ENCODE peak calls at places on chromosome 14, in eight cellular contexts. One of them, this sample, is unnamed.

GRCh38 chr14:68653108-68653507 is 139.8 kb downstream of the ZFP36L1 start:
- DNase-seq in HCT116: no peak
- DNase-seq in adrenal gland: no peak
- DNase-seq in spleen: no peak
- DNase-seq in HepG2: no peak
- DNase-seq in ovary: peak; percentile 4
- DNase-seq in body of pancreas: no peak
- DNase-seq in breast epithelium: peak; percentile 14
- DNase-seq in this sample: no peak

GRCh38 chr14:50943943-50944646 is at the start of gene PYGL:
- DNase-seq in HCT116: peak; percentile 43
- DNase-seq in HepG2: peak; percentile 55
- DNase-seq in adrenal gland: peak; percentile 81
- DNase-seq in ovary: peak; percentile 70
- DNase-seq in body of pancreas: peak; percentile 74
- DNase-seq in breast epithelium: no peak
- DNase-seq in spleen: peak; percentile 94
- DNase-seq in this sample: peak; percentile 34

GRCh38 chr14:76806446-76806845 is 6.2 kb downstream of the ANGEL1 start:
- DNase-seq in spleen: no peak
- DNase-seq in HCT116: no peak
- DNase-seq in breast epithelium: no peak
- DNase-seq in HepG2: no peak
- DNase-seq in ovary: no peak
- DNase-seq in adrenal gland: no peak
- DNase-seq in body of pancreas: no peak
- DNase-seq in this sample: no peak

GRCh38 chr14:100384819-100385813 is 62.0 kb downstream of the SLC25A47 start:
- DNase-seq in HCT116: peak; percentile 35
- DNase-seq in breast epithelium: no peak
- DNase-seq in adrenal gland: no peak
- DNase-seq in body of pancreas: peak; percentile 27
- DNase-seq in HepG2: peak; percentile 40
- DNase-seq in ovary: no peak
- DNase-seq in spleen: no peak
- DNase-seq in this sample: no peak

GRCh38 chr14:90424075-90424474 is 27.2 kb downstream of the CALM1 start:
- DNase-seq in breast epithelium: no peak
- DNase-seq in ovary: no peak
- DNase-seq in HCT116: no peak
- DNase-seq in spleen: no peak
- DNase-seq in HepG2: no peak
- DNase-seq in body of pancreas: no peak
- DNase-seq in adrenal gland: no peak
- DNase-seq in this sample: no peak

GRCh38 chr14:62179367-62180018 is 417.3 kb downstream of the SNAPC1 start:
- DNase-seq in spleen: no peak
- DNase-seq in body of pancreas: peak; percentile 79
- DNase-seq in adrenal gland: peak; percentile 60
- DNase-seq in ovary: no peak
- DNase-seq in HepG2: peak; percentile 48
- DNase-seq in breast epithelium: peak; percentile 35
- DNase-seq in HCT116: peak; percentile 13
- DNase-seq in this sample: peak; percentile 16

GRCh38 chr14:33406766-33407165 is 468.1 kb downstream of the NPAS3 start:
- DNase-seq in ovary: no peak
- DNase-seq in adrenal gland: no peak
- DNase-seq in HepG2: no peak
- DNase-seq in spleen: no peak
- DNase-seq in breast epithelium: no peak
- DNase-seq in body of pancreas: no peak
- DNase-seq in HCT116: no peak
- DNase-seq in this sample: no peak

GRCh38 chr14:105581551-105582341 is 55.4 kb downstream of the TMEM121 start:
- DNase-seq in ovary: no peak
- DNase-seq in adrenal gland: no peak
- DNase-seq in body of pancreas: no peak
- DNase-seq in breast epithelium: no peak
- DNase-seq in HCT116: no peak
- DNase-seq in HepG2: no peak
- DNase-seq in spleen: peak; percentile 79
- DNase-seq in this sample: no peak

GRCh38 chr14:52399886-52400599 is 85.9 kb downstream of the PTGER2 start:
- DNase-seq in spleen: no peak
- DNase-seq in body of pancreas: no peak
- DNase-seq in breast epithelium: no peak
- DNase-seq in ovary: no peak
- DNase-seq in adrenal gland: no peak
- DNase-seq in HCT116: peak; percentile 2
- DNase-seq in HepG2: no peak
- DNase-seq in this sample: no peak

GRCh38 chr14:41476526-41476925 is 130.2 kb upstream of the LRFN5 start:
- DNase-seq in HepG2: no peak
- DNase-seq in breast epithelium: no peak
- DNase-seq in spleen: no peak
- DNase-seq in HCT116: no peak
- DNase-seq in ovary: no peak
- DNase-seq in adrenal gland: no peak
- DNase-seq in body of pancreas: no peak
- DNase-seq in this sample: no peak

GRCh38 chr14:104593241-104593701 is 11.3 kb downstream of the TMEM179 start:
- DNase-seq in HepG2: no peak
- DNase-seq in body of pancreas: no peak
- DNase-seq in HCT116: no peak
- DNase-seq in adrenal gland: no peak
- DNase-seq in spleen: no peak
- DNase-seq in ovary: no peak
- DNase-seq in breast epithelium: no peak
- DNase-seq in this sample: no peak

GRCh38 chr14:104363891-104364760 is 215.4 kb upstream of the C14orf180 start:
- DNase-seq in body of pancreas: no peak
- DNase-seq in HCT116: no peak
- DNase-seq in adrenal gland: no peak
- DNase-seq in breast epithelium: no peak
- DNase-seq in ovary: no peak
- DNase-seq in spleen: no peak
- DNase-seq in HepG2: no peak
- DNase-seq in this sample: no peak

GRCh38 chr14:50055461-50056228 is 60.7 kb downstream of the VCPKMT start:
- DNase-seq in body of pancreas: peak; percentile 47
- DNase-seq in ovary: no peak
- DNase-seq in adrenal gland: peak; percentile 30
- DNase-seq in breast epithelium: no peak
- DNase-seq in spleen: no peak
- DNase-seq in HCT116: no peak
- DNase-seq in HepG2: no peak
- DNase-seq in this sample: no peak

GRCh38 chr14:72825486-72825885 is 68.4 kb downstream of the DPF3 start:
- DNase-seq in adrenal gland: no peak
- DNase-seq in spleen: no peak
- DNase-seq in HCT116: no peak
- DNase-seq in ovary: no peak
- DNase-seq in body of pancreas: no peak
- DNase-seq in HepG2: no peak
- DNase-seq in breast epithelium: no peak
- DNase-seq in this sample: no peak

GRCh38 chr14:38238881-38239280 is 17.0 kb downstream of the CLEC14A start:
- DNase-seq in HepG2: no peak
- DNase-seq in breast epithelium: no peak
- DNase-seq in spleen: no peak
- DNase-seq in adrenal gland: no peak
- DNase-seq in ovary: no peak
- DNase-seq in HCT116: no peak
- DNase-seq in body of pancreas: no peak
- DNase-seq in this sample: no peak

GRCh38 chr14:79513446-79513845 is 697.9 kb downstream of the DIO2 start:
- DNase-seq in HCT116: no peak
- DNase-seq in spleen: no peak
- DNase-seq in ovary: no peak
- DNase-seq in adrenal gland: no peak
- DNase-seq in body of pancreas: no peak
- DNase-seq in breast epithelium: no peak
- DNase-seq in HepG2: no peak
- DNase-seq in this sample: no peak

GRCh38 chr14:51657762-51658161 is 6.1 kb downstream of the FRMD6 start:
- DNase-seq in breast epithelium: no peak
- DNase-seq in HCT116: no peak
- DNase-seq in ovary: no peak
- DNase-seq in spleen: no peak
- DNase-seq in HepG2: no peak
- DNase-seq in body of pancreas: no peak
- DNase-seq in adrenal gland: no peak
- DNase-seq in this sample: no peak

GRCh38 chr14:88793259-88793625 is 489 bp upstream of the EML5 start:
- DNase-seq in body of pancreas: no peak
- DNase-seq in adrenal gland: no peak
- DNase-seq in spleen: no peak
- DNase-seq in breast epithelium: no peak
- DNase-seq in ovary: no peak
- DNase-seq in HepG2: no peak
- DNase-seq in HCT116: no peak
- DNase-seq in this sample: no peak

GRCh38 chr14:78710963-78711362 is 540.8 kb downstream of the NRXN3 start:
- DNase-seq in ovary: no peak
- DNase-seq in breast epithelium: no peak
- DNase-seq in HepG2: no peak
- DNase-seq in adrenal gland: no peak
- DNase-seq in HCT116: no peak
- DNase-seq in body of pancreas: no peak
- DNase-seq in spleen: no peak
- DNase-seq in this sample: no peak

GRCh38 chr14:35973770-35974169 is 147.6 kb downstream of the BRMS1L start:
- DNase-seq in breast epithelium: no peak
- DNase-seq in HCT116: no peak
- DNase-seq in spleen: no peak
- DNase-seq in ovary: no peak
- DNase-seq in HepG2: no peak
- DNase-seq in adrenal gland: no peak
- DNase-seq in body of pancreas: no peak
- DNase-seq in this sample: no peak

GRCh38 chr14:35975814-35976213 is 149.7 kb downstream of the BRMS1L start:
- DNase-seq in adrenal gland: no peak
- DNase-seq in body of pancreas: no peak
- DNase-seq in ovary: no peak
- DNase-seq in HCT116: no peak
- DNase-seq in HepG2: no peak
- DNase-seq in spleen: no peak
- DNase-seq in breast epithelium: no peak
- DNase-seq in this sample: no peak

GRCh38 chr14:35978561-35978960 is 152.4 kb downstream of the BRMS1L start:
- DNase-seq in adrenal gland: no peak
- DNase-seq in breast epithelium: no peak
- DNase-seq in HepG2: no peak
- DNase-seq in HCT116: no peak
- DNase-seq in spleen: no peak
- DNase-seq in body of pancreas: no peak
- DNase-seq in ovary: no peak
- DNase-seq in this sample: no peak
- TF ChIP-seq POLR2A in adrenal gland: no peak
- TF ChIP-seq POLR2A in breast epithelium: no peak
- TF ChIP-seq POLR2A in HepG2: no peak
- TF ChIP-seq POLR2A in HCT116: no peak
- TF ChIP-seq POLR2A in spleen: no peak
- TF ChIP-seq POLR2A in body of pancreas: no peak
- TF ChIP-seq POLR2A in ovary: no peak
- TF ChIP-seq POLR2A in this sample: no peak

DNA sequence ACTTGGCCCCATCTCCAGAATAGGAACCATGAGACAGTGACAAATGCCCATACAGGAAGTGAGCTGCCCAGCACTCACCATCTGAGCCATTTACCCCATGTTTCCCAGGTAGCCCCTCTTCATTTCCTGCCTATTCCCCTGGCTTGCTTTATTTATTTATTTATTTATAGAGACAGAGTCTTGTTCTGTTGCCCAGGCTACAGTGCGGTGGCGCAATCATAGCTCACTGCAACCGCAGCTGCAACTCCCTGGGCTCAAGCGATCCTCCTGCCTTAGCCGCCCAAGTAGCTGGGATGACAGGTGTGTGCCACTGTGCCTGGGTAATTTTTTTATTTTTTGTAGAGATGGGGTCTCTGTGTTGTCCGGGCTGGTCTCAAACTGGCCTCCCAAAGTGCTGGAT is 71.3 kb downstream of the RIN3 start:
- DNase-seq in ovary: no peak
- DNase-seq in breast epithelium: no peak
- DNase-seq in adrenal gland: no peak
- DNase-seq in spleen: peak; percentile 77
- DNase-seq in HCT116: no peak
- DNase-seq in body of pancreas: no peak
- DNase-seq in HepG2: no peak
- DNase-seq in this sample: no peak
- H3K27ac ChIP-seq in ovary: no peak overlapping the region
- H3K27ac ChIP-seq in breast epithelium: no peak overlapping the region
- H3K27ac ChIP-seq in adrenal gland: no peak overlapping the region
- H3K27ac ChIP-seq in spleen: peak overlapping the region; percentile 74
- H3K27ac ChIP-seq in HCT116: no peak overlapping the region
- H3K27ac ChIP-seq in body of pancreas: no peak overlapping the region
- H3K27ac ChIP-seq in HepG2: no peak overlapping the region
- H3K27ac ChIP-seq in this sample: no peak overlapping the region

GRCh38 chr14:23494223-23494622 is 24.7 kb downstream of the NGDN start:
- DNase-seq in spleen: no peak
- DNase-seq in HCT116: no peak
- DNase-seq in adrenal gland: no peak
- DNase-seq in HepG2: peak; percentile 57
- DNase-seq in body of pancreas: no peak
- DNase-seq in ovary: peak; percentile 32
- DNase-seq in breast epithelium: no peak
- DNase-seq in this sample: no peak
- TF ChIP-seq CTCF in spleen: no peak
- TF ChIP-seq CTCF in HCT116: no peak
- TF ChIP-seq CTCF in adrenal gland: no peak
- TF ChIP-seq CTCF in HepG2: no peak
- TF ChIP-seq CTCF in body of pancreas: no peak
- TF ChIP-seq CTCF in ovary: no peak
- TF ChIP-seq CTCF in breast epithelium: no peak
- TF ChIP-seq CTCF in this sample: no peak

GRCh38 chr14:20683125-20683895 is 1.1 kb upstream of the RNASE4 start:
- DNase-seq in body of pancreas: peak; percentile 85
- DNase-seq in HepG2: peak; percentile 92
- DNase-seq in ovary: peak; percentile 78
- DNase-seq in adrenal gland: peak; percentile 75
- DNase-seq in HCT116: peak; percentile 91
- DNase-seq in spleen: peak; percentile 84
- DNase-seq in breast epithelium: peak; percentile 67
- DNase-seq in this sample: peak; percentile 63

GRCh38 chr14:20682435-20683124 is 1.8 kb upstream of the RNASE4 start:
- DNase-seq in HepG2: peak; percentile 94
- DNase-seq in HCT116: peak; percentile 88
- DNase-seq in ovary: peak; percentile 93
- DNase-seq in adrenal gland: peak; percentile 91
- DNase-seq in breast epithelium: peak; percentile 92
- DNase-seq in body of pancreas: peak; percentile 93
- DNase-seq in spleen: peak; percentile 94
- DNase-seq in this sample: peak; percentile 83

GRCh38 chr14:20682127-20682434 is 2.3 kb upstream of the RNASE4 start:
- DNase-seq in adrenal gland: no peak
- DNase-seq in HepG2: no peak
- DNase-seq in HCT116: no peak
- DNase-seq in body of pancreas: no peak
- DNase-seq in breast epithelium: no peak
- DNase-seq in spleen: no peak
- DNase-seq in ovary: no peak
- DNase-seq in this sample: no peak

GRCh38 chr14:20684662-20685456 is 499 bp downstream of the RNASE4 start:
- DNase-seq in body of pancreas: peak; percentile 62
- DNase-seq in adrenal gland: peak; percentile 15
- DNase-seq in spleen: no peak
- DNase-seq in breast epithelium: peak; percentile 45
- DNase-seq in ovary: peak; percentile 58
- DNase-seq in HepG2: peak; percentile 46
- DNase-seq in HCT116: peak; percentile 42
- DNase-seq in this sample: peak; percentile 20

GRCh38 chr14:20683896-20684661 is at the start of gene RNASE4:
- DNase-seq in body of pancreas: peak; percentile 85
- DNase-seq in HepG2: peak; percentile 85
- DNase-seq in spleen: peak; percentile 93
- DNase-seq in breast epithelium: peak; percentile 85
- DNase-seq in HCT116: peak; percentile 78
- DNase-seq in ovary: peak; percentile 87
- DNase-seq in adrenal gland: peak; percentile 69
- DNase-seq in this sample: peak; percentile 70
- TF ChIP-seq POLR2A in body of pancreas: peak; percentile 62
- TF ChIP-seq POLR2A in HepG2: peak; percentile 85
- TF ChIP-seq POLR2A in spleen: no peak
- TF ChIP-seq POLR2A in breast epithelium: peak; percentile 38
- TF ChIP-seq POLR2A in HCT116: peak; percentile 47
- TF ChIP-seq POLR2A in ovary: peak; percentile 60
- TF ChIP-seq POLR2A in adrenal gland: peak; percentile 20
- TF ChIP-seq POLR2A in this sample: peak; percentile 44